ENCODE peak calls at places on chromosomes 12 and 14, in ten cellular contexts. W, O, X, Y, H, L, E, J, K and B are unnamed samples.

GRCh38 chr12:27331927-27332324 is 710 bp upstream of the BMAL2 start:
- DNase-seq in W (no peak), O (no peak), X (no peak), Y (peak; percentile 46), H (no peak), L (no peak), E (no peak), J (peak; percentile 42), K (no peak), B (no peak)

GRCh38 chr14:76953196-76953945 is 75.1 kb downstream of the IRF2BPL start:
- DNase-seq in W (no peak), O (peak; percentile 82), X (peak; percentile 92), Y (peak; percentile 98), H (peak; percentile 68), L (no peak), E (no peak), J (peak; percentile 85), K (peak; percentile 67), B (peak; percentile 85)

GRCh38 chr12:110790301-110790700 is 47.6 kb upstream of the PPP1CC start:
- DNase-seq in W (no peak), O (peak; percentile 21), X (peak; percentile 66), Y (no peak), H (no peak), L (no peak), E (no peak), J (no peak), K (peak; percentile 34), B (peak; percentile 55)

GRCh38 chr14:36767603-36768281 is 106.1 kb downstream of the PAX9 start:
- DNase-seq in W (no peak), O (no peak), X (no peak), Y (peak; percentile 64), H (no peak), L (no peak), E (no peak), J (peak; percentile 93), K (peak; percentile 31), B (no peak)

GRCh38 chr12:2453076-2453806 is 341.5 kb upstream of the FKBP4 start:
- DNase-seq in W (no peak), O (no peak), X (no peak), Y (no peak), H (no peak), L (no peak), E (no peak), J (no peak), K (no peak), B (no peak)

GRCh38 chr12:47382305-47382704 is 302.5 kb upstream of the AMIGO2 start:
- DNase-seq in W (no peak), O (no peak), X (no peak), Y (no peak), H (no peak), L (no peak), E (no peak), J (no peak), K (no peak), B (no peak)

GRCh38 chr14:24064856-24065255 is 6.5 kb upstream of the CPNE6 start:
- DNase-seq in W (no peak), O (no peak), X (no peak), Y (no peak), H (no peak), L (no peak), E (no peak), J (no peak), K (no peak), B (no peak)

GRCh38 chr12:76871751-76872150 is 7.1 kb downstream of the CSRP2 start:
- DNase-seq in W (no peak), O (no peak), X (no peak), Y (no peak), H (no peak), L (no peak), E (no peak), J (no peak), K (no peak), B (no peak)

GRCh38 chr12:116556964-116557706 is 2.0 kb upstream of the MAP1LC3B2 start:
- DNase-seq in W (no peak), O (no peak), X (peak; percentile 11), Y (no peak), H (peak; percentile 26), L (no peak), E (no peak), J (peak; percentile 31), K (peak; percentile 71), B (peak; percentile 23)

GRCh38 chr12:116556356-116556952 is 2.7 kb upstream of the MAP1LC3B2 start:
- DNase-seq in W (no peak), O (no peak), X (no peak), Y (no peak), H (no peak), L (no peak), E (no peak), J (no peak), K (no peak), B (no peak)

GRCh38 chr12:116559330-116560080 is at the start of gene MAP1LC3B2:
- DNase-seq in W (no peak), O (peak; percentile 84), X (peak; percentile 87), Y (peak; percentile 74), H (peak; percentile 39), L (peak; percentile 91), E (peak; percentile 30), J (peak; percentile 99), K (peak; percentile 73), B (peak; percentile 54)

GRCh38 chr12:116559080-116559329 is 176 bp upstream of the MAP1LC3B2 start:
- DNase-seq in W (no peak), O (no peak), X (no peak), Y (no peak), H (no peak), L (peak; percentile 52), E (no peak), J (no peak), K (no peak), B (no peak)

GRCh38 chr12:116558280-116559079 is 701 bp upstream of the MAP1LC3B2 start:
- DNase-seq in W (no peak), O (no peak), X (no peak), Y (no peak), H (no peak), L (no peak), E (no peak), J (no peak), K (no peak), B (no peak)
- H3K9ac ChIP-seq in W (no peak overlapping the region), O (no peak overlapping the region), X (no peak overlapping the region), Y (peak overlapping the region; percentile 40), H (no peak overlapping the region), L (peak overlapping the region; percentile 71), E (no peak overlapping the region), J (peak overlapping the region; percentile 59), K (no peak overlapping the region), B (no peak overlapping the region)

GRCh38 chr12:67070307-67070600 is 198.9 kb upstream of the CAND1 start:
- DNase-seq in W (no peak), O (no peak), X (no peak), Y (no peak), H (no peak), L (no peak), E (no peak), J (peak; percentile 74), K (no peak), B (no peak)

GRCh38 chr12:67069451-67070306 is 199.5 kb upstream of the CAND1 start:
- DNase-seq in W (peak; percentile 66), O (no peak), X (peak; percentile 17), Y (peak; percentile 50), H (no peak), L (peak; percentile 68), E (peak; percentile 87), J (peak; percentile 47), K (no peak), B (peak; percentile 67)

GRCh38 chr12:67068204-67068731 is 200.9 kb upstream of the CAND1 start:
- DNase-seq in W (peak; percentile 42), O (no peak), X (peak; percentile 14), Y (peak; percentile 17), H (no peak), L (peak; percentile 36), E (peak; percentile 74), J (peak; percentile 29), K (no peak), B (peak; percentile 38)

GRCh38 chr12:67067453-67068203 is 201.5 kb upstream of the CAND1 start:
- DNase-seq in W (no peak), O (no peak), X (no peak), Y (peak; percentile 58), H (no peak), L (no peak), E (peak; percentile 20), J (peak; percentile 54), K (no peak), B (no peak)

DNA sequence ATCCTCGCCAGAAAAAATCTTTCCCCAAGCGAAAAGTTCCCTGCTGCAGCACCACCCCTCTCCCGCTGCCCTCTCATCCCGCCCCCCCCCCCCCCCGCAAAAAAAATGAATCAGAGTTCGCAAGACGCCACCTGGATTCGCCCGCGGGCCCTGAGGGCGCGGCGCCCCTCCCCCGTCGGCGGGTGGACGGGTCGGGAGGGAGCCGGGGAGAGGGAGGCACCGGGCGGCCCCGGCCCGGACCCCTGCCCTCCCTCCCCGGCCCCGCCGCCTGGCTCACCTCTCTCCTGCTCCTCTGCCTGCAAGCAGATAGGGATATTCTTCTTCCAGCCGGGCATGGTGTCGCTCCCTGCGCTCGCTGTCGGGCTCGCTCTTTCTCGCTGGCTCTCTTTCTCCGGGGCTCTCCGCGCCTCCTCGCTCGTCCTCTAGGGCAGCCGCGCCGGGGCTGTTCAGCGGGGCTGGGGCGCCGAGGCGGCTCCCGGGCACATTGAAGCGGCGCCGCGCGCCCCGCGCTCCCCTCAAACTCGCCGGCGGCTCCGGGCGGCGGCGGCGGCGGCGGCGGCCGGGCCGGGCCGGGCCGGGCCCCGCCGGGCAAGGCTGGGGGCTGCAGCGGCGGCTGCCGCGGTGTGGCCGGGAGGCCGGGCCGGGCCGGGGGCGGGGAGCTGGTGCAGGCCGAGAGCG is 200.2 kb upstream of the CAND1 start:
- DNase-seq in W (peak; percentile 66), O (peak; percentile 15), X (peak; percentile 46), Y (peak; percentile 82), H (peak; percentile 7), L (peak; percentile 62), E (peak; percentile 83), J (peak; percentile 83), K (peak; percentile 42), B (peak; percentile 71)
- H3K9ac ChIP-seq in W (peak overlapping the region; percentile 81), O (no peak overlapping the region), X (peak overlapping the region; percentile 35), Y (peak overlapping the region; percentile 62), H (no peak overlapping the region), L (peak overlapping the region; percentile 38), E (peak overlapping the region; percentile 54), J (peak overlapping the region; percentile 81), K (peak overlapping the region; percentile 59), B (no peak overlapping the region)

GRCh38 chr12:124392991-124393790 is 98.3 kb downstream of the RFLNA start:
- DNase-seq in W (no peak), O (peak; percentile 92), X (peak; percentile 84), Y (peak; percentile 77), H (peak; percentile 58), L (no peak), E (peak; percentile 55), J (no peak), K (peak; percentile 53), B (peak; percentile 75)

GRCh38 chr12:124395284-124395752 is 100.4 kb downstream of the RFLNA start:
- DNase-seq in W (no peak), O (no peak), X (peak; percentile 80), Y (peak; percentile 56), H (no peak), L (no peak), E (no peak), J (no peak), K (no peak), B (no peak)

GRCh38 chr12:124394462-124395128 is 99.7 kb downstream of the RFLNA start:
- DNase-seq in W (no peak), O (no peak), X (no peak), Y (peak; percentile 7), H (no peak), L (no peak), E (no peak), J (no peak), K (peak; percentile 32), B (no peak)

GRCh38 chr12:124392271-124392990 is 97.5 kb downstream of the RFLNA start:
- DNase-seq in W (no peak), O (peak; percentile 51), X (peak; percentile 77), Y (no peak), H (peak; percentile 45), L (no peak), E (peak; percentile 55), J (no peak), K (peak; percentile 61), B (no peak)

DNA sequence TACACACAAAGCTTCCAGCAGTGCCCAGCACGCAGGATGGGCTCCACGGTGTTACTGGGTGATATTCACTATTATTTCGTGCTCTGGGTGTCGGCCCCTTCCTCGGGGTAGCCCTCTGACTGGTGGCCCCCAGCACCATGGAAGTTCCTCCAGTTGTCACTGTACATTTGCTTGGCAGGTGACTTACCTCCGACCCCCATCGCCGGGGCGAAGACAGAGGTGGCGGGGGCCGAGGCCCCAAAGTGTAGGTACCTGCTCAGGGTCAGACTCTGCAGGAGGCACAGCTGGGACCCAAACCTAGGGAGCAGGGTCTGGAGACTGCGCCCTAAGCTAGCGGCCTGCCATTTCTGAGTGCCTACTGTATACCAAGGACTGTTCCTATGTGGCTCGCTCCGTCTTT is 98.9 kb downstream of the RFLNA start:
- DNase-seq in W (no peak), O (no peak), X (no peak), Y (no peak), H (no peak), L (no peak), E (no peak), J (no peak), K (no peak), B (no peak)
- H3K9ac ChIP-seq in W (no peak overlapping the region), O (no peak overlapping the region), X (no peak overlapping the region), Y (peak overlapping the region; percentile 48), H (no peak overlapping the region), L (no peak overlapping the region), E (no peak overlapping the region), J (no peak overlapping the region), K (peak overlapping the region; percentile 72), B (peak overlapping the region; percentile 73)

GRCh38 chr14:54555651-54556050 is 11.3 kb upstream of the SAMD4A start:
- DNase-seq in W (no peak), O (no peak), X (peak; percentile 14), Y (peak; percentile 51), H (no peak), L (no peak), E (no peak), J (no peak), K (no peak), B (no peak)

GRCh38 chr14:54562334-54562733 is 4.6 kb upstream of the SAMD4A start:
- DNase-seq in W (no peak), O (no peak), X (peak; percentile 10), Y (no peak), H (peak; percentile 57), L (no peak), E (no peak), J (no peak), K (peak; percentile 72), B (peak; percentile 62)

GRCh38 chr14:54554401-54554800 is 12.5 kb upstream of the SAMD4A start:
- DNase-seq in W (no peak), O (no peak), X (no peak), Y (no peak), H (no peak), L (no peak), E (no peak), J (no peak), K (no peak), B (no peak)

DNA sequence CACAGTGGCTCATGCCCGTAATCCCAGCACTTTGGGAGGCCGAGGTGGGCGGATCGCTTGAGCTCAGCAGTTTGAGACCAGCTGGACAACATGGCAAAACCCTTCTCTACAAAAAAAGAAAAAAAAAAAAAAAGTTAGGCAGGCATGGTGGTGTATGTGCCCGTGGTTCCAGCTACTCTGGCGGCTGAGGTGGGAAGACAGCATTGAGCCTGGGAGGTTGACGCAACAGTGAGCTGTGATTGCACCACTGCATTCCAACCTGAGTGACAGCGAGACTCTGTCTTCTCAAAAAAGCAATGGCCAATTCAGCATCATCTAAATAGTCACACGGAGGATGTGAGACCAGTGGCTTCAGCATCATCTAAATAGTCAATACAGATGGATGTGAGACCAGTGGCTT is 10.4 kb upstream of the SAMD4A start:
- DNase-seq in W (no peak), O (no peak), X (no peak), Y (no peak), H (no peak), L (no peak), E (no peak), J (no peak), K (no peak), B (no peak)
- H3K9ac ChIP-seq in W (no peak overlapping the region), O (no peak overlapping the region), X (no peak overlapping the region), Y (no peak overlapping the region), H (no peak overlapping the region), L (no peak overlapping the region), E (no peak overlapping the region), J (no peak overlapping the region), K (no peak overlapping the region), B (no peak overlapping the region)